ENCODE peak calls at places on chromosomes 11 and 22, in eight cellular contexts. I is GM12865; F is hypothalamus; B is astrocyte of the spinal cord; C is fibroblast of lung; P is activated T-helper 2 cell treated with anti-CD3 and anti-CD28 coated beads, Interferon-gamma antibody, Interleukin-2, Interleukin-4, amounts not matched to agents 10 μg/mL and 5 μg/mL and 100 μg/mL, durations not matched to agents 14 hours and 24 hours and 36 hours; R is CD4-positive, CD25-positive, alpha-beta regulatory T cell; A is stimulated activated naive CD8-positive, alpha-beta T cell treated with anti-CD3 and anti-CD28 coated beads, Interleukin-15, Interleukin-2, amounts not matched to agents 100 U/mL and 50 U/mL, for 24 hours. L is an unnamed sample.

GRCh38 chr11:66936326-66936725 is 21.9 kb downstream of the PC start:
- DNase-seq in I (no peak), C (peak; percentile 94), A (no peak), R (no peak), B (peak; percentile 93), F (no peak), P (no peak), L (peak; percentile 76)

GRCh38 chr11:76270387-76270786 is 64.1 kb upstream of the WNT11 start:
- DNase-seq in R (no peak), P (no peak), C (no peak), B (no peak), F (no peak), I (no peak), A (no peak), L (no peak)

GRCh38 chr22:29427176-29427760 is 11.1 kb upstream of the RFPL1 start:
- DNase-seq in P (no peak), I (no peak), C (no peak), R (no peak), A (no peak), F (no peak), B (no peak), L (peak; percentile 12)

GRCh38 chr11:74332272-74332671 is 20.8 kb upstream of the P4HA3 start:
- DNase-seq in I (no peak), A (no peak), F (no peak), R (no peak), C (no peak), B (no peak), P (no peak), L (no peak)

GRCh38 chr11:61763930-61764605 is 11.6 kb downstream of the MYRF start:
- DNase-seq in C (no peak), B (no peak), P (no peak), I (no peak), F (no peak), R (no peak), A (no peak), L (no peak)

GRCh38 chr11:95715777-95716241 is 73.8 kb downstream of the FAM76B start:
- DNase-seq in F (no peak), I (peak; percentile 81), C (peak; percentile 97), A (peak; percentile 55), R (no peak), P (no peak), B (peak; percentile 66), L (no peak)

GRCh38 chr22:41361716-41362310 is 19.9 kb upstream of the TEF start:
- DNase-seq in F (no peak), P (no peak), R (no peak), C (peak; percentile 27), A (no peak), B (peak; percentile 9), I (no peak), L (no peak)

GRCh38 chr11:81278986-81279385 is 1454.7 kb downstream of the FAM181B start:
- DNase-seq in P (no peak), R (no peak), I (no peak), C (no peak), F (no peak), A (no peak), B (no peak), L (no peak)

GRCh38 chr22:40674274-40674673 is 5.0 kb upstream of the MCHR1 start:
- DNase-seq in I (no peak), P (no peak), F (no peak), B (no peak), R (no peak), A (no peak), C (no peak), L (no peak)

GRCh38 chr11:11620251-11620965 is 1.4 kb downstream of the GALNT18 start:
- DNase-seq in A (peak; percentile 17), P (no peak), C (peak; percentile 17), I (peak; percentile 26), R (no peak), F (no peak), B (peak; percentile 2), L (no peak)

GRCh38 chr22:46047841-46048595 is 71.1 kb upstream of the WNT7B start:
- DNase-seq in I (no peak), C (no peak), F (no peak), P (no peak), B (no peak), R (no peak), A (no peak), L (no peak)

GRCh38 chr11:67029146-67029545 is 6.2 kb downstream of the SYT12 start:
- DNase-seq in P (no peak), B (peak; percentile 22), F (no peak), I (no peak), R (no peak), C (peak; percentile 57), A (no peak), L (no peak)

GRCh38 chr11:34757026-34757451 is 136.1 kb downstream of the EHF start:
- DNase-seq in I (no peak), R (no peak), C (no peak), P (no peak), B (no peak), A (no peak), F (no peak), L (no peak)

GRCh38 chr11:65736810-65737209 is 16.2 kb upstream of the RNASEH2C start:
- DNase-seq in F (no peak), B (no peak), P (no peak), A (no peak), R (no peak), C (no peak), I (no peak), L (no peak)

GRCh38 chr11:9280655-9281301 is 15.6 kb upstream of the DENND5A start:
- DNase-seq in I (peak; percentile 88), F (no peak), A (peak; percentile 58), R (peak; percentile 39), B (peak; percentile 88), P (peak; percentile 71), C (peak; percentile 82), L (no peak)

GRCh38 chr11:241634-242033 is 4.9 kb downstream of the PSMD13 start:
- DNase-seq in R (no peak), I (no peak), A (no peak), B (no peak), P (no peak), F (no peak), C (no peak), L (no peak)

GRCh38 chr22:25186140-25186539 is 13.5 kb upstream of the CRYBB3 start:
- DNase-seq in A (no peak), C (no peak), P (no peak), R (no peak), I (no peak), B (no peak), F (no peak), L (no peak)

GRCh38 chr11:114822038-114822437 is 143.7 kb downstream of the NXPE2 start:
- DNase-seq in P (no peak), R (no peak), F (no peak), A (no peak), I (no peak), B (no peak), C (no peak), L (no peak)

GRCh38 chr11:79413258-79413657 is 27.6 kb downstream of the TENM4 start:
- DNase-seq in I (no peak), C (peak; percentile 92), B (peak; percentile 92), A (no peak), P (no peak), R (no peak), F (no peak), L (peak; percentile 86)

GRCh38 chr22:30183861-30184278 is 62.7 kb downstream of the LIF start:
- DNase-seq in R (no peak), P (peak; percentile 37), B (peak; percentile 42), A (no peak), F (no peak), C (peak; percentile 75), I (no peak), L (no peak)

GRCh38 chr22:46357711-46358505 is 22.4 kb downstream of the TRMU start:
- DNase-seq in I (no peak), C (no peak), R (no peak), B (no peak), F (no peak), P (no peak), A (no peak), L (no peak)

GRCh38 chr22:35307372-35307771 is 7.7 kb downstream of the TOM1 start:
- DNase-seq in B (no peak), P (no peak), C (no peak), R (no peak), A (no peak), F (no peak), I (no peak), L (no peak)

GRCh38 chr11:44630511-44631210 is 65.2 kb downstream of the CD82 start:
- DNase-seq in A (no peak), C (no peak), B (no peak), F (no peak), P (peak; percentile 6), I (no peak), R (no peak), L (no peak)

GRCh38 chr11:129618046-129618569 is 197.5 kb upstream of the TMEM45B start:
- DNase-seq in C (no peak), I (no peak), B (no peak), A (no peak), F (no peak), R (no peak), P (no peak), L (no peak)

GRCh38 chr22:47472636-47473035 is 710.2 kb downstream of the TBC1D22A start:
- DNase-seq in A (no peak), F (no peak), I (no peak), R (no peak), B (no peak), C (no peak), P (no peak), L (no peak)

L was measured in hepatic stellate cell.